ENCODE peak calls at places on chromosome 1, in nine cellular contexts. S is cardiac fibroblast, K is cardiac muscle cell, Y is HFF-Myc, H is colonic mucosa, X is endothelial cell of umbilical vein, A is breast epithelium, G is neural crest cell, U is fibroblast of mammary gland. Z is an unnamed sample.

GRCh38 chr1:197692965-197693364 is 82.3 kb downstream of the DENND1B start:
- DNase-seq in K (peak; percentile 27), A (no peak), X (peak; percentile 23), G (no peak), H (no peak), S (peak; percentile 59), Y (no peak), U (peak; percentile 44), Z (no peak)

GRCh38 chr1:234602334-234603220 is 7.4 kb downstream of the IRF2BP2 start:
- DNase-seq in S (peak; percentile 97), X (peak; percentile 92), Y (peak; percentile 87), G (no peak), H (peak; percentile 69), A (peak; percentile 61), K (peak; percentile 88), U (peak; percentile 98), Z (no peak)

GRCh38 chr1:8943516-8943896 is 2.2 kb upstream of the CA6 start:
- DNase-seq in A (no peak), S (peak; percentile 3), Y (no peak), X (peak; percentile 24), H (no peak), K (no peak), U (no peak), G (peak; percentile 12), Z (no peak)

GRCh38 chr1:109850827-109851226 is 59.8 kb upstream of the CSF1 start:
- DNase-seq in S (peak; percentile 54), U (peak; percentile 60), H (no peak), X (no peak), Y (no peak), K (peak; percentile 54), A (no peak), G (no peak), Z (no peak)

GRCh38 chr1:115302390-115302961 is 35.6 kb downstream of the NGF start:
- DNase-seq in S (peak; percentile 79), A (peak; percentile 44), G (no peak), X (no peak), Y (peak; percentile 85), U (peak; percentile 94), H (no peak), K (peak; percentile 88), Z (no peak)

GRCh38 chr1:85577421-85578320 is 2.9 kb upstream of the CCN1 start:
- DNase-seq in S (peak; percentile 89), A (peak; percentile 36), Y (peak; percentile 58), K (peak; percentile 89), G (no peak), X (peak; percentile 74), H (no peak), U (peak; percentile 82), Z (no peak)

GRCh38 chr1:184824716-184825323 is 70.2 kb upstream of the EDEM3 start:
- DNase-seq in S (no peak), G (no peak), K (no peak), Y (no peak), X (no peak), U (no peak), A (no peak), H (no peak), Z (no peak)

GRCh38 chr1:203800001-203800400 is 4.6 kb downstream of the ZBED6 start:
- DNase-seq in S (no peak), H (no peak), U (no peak), X (peak; percentile 23), A (no peak), G (no peak), K (no peak), Y (no peak), Z (no peak)

GRCh38 chr1:94358630-94359599 is 59.3 kb upstream of the ABCD3 start:
- DNase-seq in S (no peak), U (no peak), Y (no peak), A (no peak), H (no peak), G (no peak), K (no peak), X (no peak), Z (no peak)

GRCh38 chr1:102047724-102048123 is 51.0 kb upstream of the OLFM3 start:
- DNase-seq in A (no peak), K (no peak), Y (no peak), H (no peak), X (no peak), S (no peak), G (no peak), U (no peak), Z (no peak)

DNA sequence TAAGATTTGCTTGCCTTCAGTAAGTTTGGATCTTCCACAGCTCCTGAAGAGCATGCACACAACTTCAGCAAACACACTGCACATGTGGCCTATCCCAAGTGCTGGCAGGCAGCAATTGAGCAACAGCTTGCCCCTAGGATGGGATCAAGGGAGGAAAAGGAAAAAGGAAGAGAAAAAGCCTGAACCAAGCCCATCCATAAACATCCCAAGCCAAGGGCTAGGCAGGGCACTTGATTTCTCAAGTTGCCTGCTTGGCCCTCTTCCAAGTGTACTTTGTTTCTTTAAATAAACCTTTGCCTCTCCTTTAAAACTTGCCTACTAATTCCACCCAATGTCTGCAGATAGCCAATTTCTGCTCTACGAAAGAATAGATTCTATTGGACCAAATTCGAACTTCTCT is 49.0 kb upstream of the OLFM3 start:
- DNase-seq in U (no peak), H (peak; percentile 82), S (no peak), K (no peak), A (no peak), G (no peak), Y (no peak), X (no peak), Z (no peak)
- TF ChIP-seq CTCF in U (no peak), H (no peak), S (no peak), K (no peak), A (no peak), G (no peak), Y (no peak), X (no peak), Z (no peak)

GRCh38 chr1:40862008-40862863 is at the start of gene CITED4:
- DNase-seq in Y (peak; percentile 67), X (peak; percentile 94), A (peak; percentile 96), S (peak; percentile 94), K (peak; percentile 93), H (peak; percentile 95), G (peak; percentile 95), U (peak; percentile 88), Z (peak; percentile 71)
- TF ChIP-seq CTCF in Y (peak; percentile 38), X (no peak), A (no peak), S (peak; percentile 23), K (peak; percentile 23), H (no peak), G (no peak), U (peak; percentile 26), Z (peak; percentile 21)

GRCh38 chr1:235908742-235909520 is 42.2 kb upstream of the LYST start:
- DNase-seq in H (no peak), G (no peak), K (peak; percentile 74), S (peak; percentile 78), U (peak; percentile 89), X (peak; percentile 64), A (no peak), Y (no peak), Z (no peak)
- TF ChIP-seq CTCF in H (no peak), G (no peak), K (no peak), S (no peak), U (no peak), X (no peak), A (no peak), Y (no peak), Z (no peak)

GRCh38 chr1:31587720-31588423 is 11.6 kb downstream of the TINAGL1 start:
- DNase-seq in H (peak; percentile 87), U (peak; percentile 30), Y (no peak), X (peak; percentile 86), G (peak; percentile 52), S (peak; percentile 48), K (peak; percentile 43), A (no peak), Z (peak; percentile 59)
- TF ChIP-seq CTCF in H (peak; percentile 66), U (peak; percentile 57), Y (peak; percentile 83), X (peak; percentile 92), G (peak; percentile 60), S (peak; percentile 58), K (peak; percentile 78), A (peak; percentile 40), Z (peak; percentile 69)

GRCh38 chr1:89822109-89822962 is 1.5 kb downstream of the LRRC8D start:
- DNase-seq in H (peak; percentile 28), K (no peak), S (no peak), X (no peak), Y (no peak), U (no peak), A (no peak), G (no peak), Z (no peak)

GRCh38 chr1:89822999-89823628 is 2.3 kb downstream of the LRRC8D start:
- DNase-seq in A (no peak), X (no peak), S (peak; percentile 56), H (no peak), U (peak; percentile 64), Y (no peak), K (peak; percentile 86), G (no peak), Z (no peak)

GRCh38 chr1:89823679-89824292 is 3.0 kb downstream of the LRRC8D start:
- DNase-seq in G (no peak), H (no peak), U (no peak), X (no peak), S (no peak), Y (no peak), K (peak; percentile 52), A (no peak), Z (no peak)

GRCh38 chr1:89820423-89821321 is at the start of gene LRRC8D:
- DNase-seq in A (peak; percentile 66), U (peak; percentile 41), H (peak; percentile 87), G (peak; percentile 80), K (peak; percentile 82), S (peak; percentile 57), X (peak; percentile 85), Y (no peak), Z (peak; percentile 68)

DNA sequence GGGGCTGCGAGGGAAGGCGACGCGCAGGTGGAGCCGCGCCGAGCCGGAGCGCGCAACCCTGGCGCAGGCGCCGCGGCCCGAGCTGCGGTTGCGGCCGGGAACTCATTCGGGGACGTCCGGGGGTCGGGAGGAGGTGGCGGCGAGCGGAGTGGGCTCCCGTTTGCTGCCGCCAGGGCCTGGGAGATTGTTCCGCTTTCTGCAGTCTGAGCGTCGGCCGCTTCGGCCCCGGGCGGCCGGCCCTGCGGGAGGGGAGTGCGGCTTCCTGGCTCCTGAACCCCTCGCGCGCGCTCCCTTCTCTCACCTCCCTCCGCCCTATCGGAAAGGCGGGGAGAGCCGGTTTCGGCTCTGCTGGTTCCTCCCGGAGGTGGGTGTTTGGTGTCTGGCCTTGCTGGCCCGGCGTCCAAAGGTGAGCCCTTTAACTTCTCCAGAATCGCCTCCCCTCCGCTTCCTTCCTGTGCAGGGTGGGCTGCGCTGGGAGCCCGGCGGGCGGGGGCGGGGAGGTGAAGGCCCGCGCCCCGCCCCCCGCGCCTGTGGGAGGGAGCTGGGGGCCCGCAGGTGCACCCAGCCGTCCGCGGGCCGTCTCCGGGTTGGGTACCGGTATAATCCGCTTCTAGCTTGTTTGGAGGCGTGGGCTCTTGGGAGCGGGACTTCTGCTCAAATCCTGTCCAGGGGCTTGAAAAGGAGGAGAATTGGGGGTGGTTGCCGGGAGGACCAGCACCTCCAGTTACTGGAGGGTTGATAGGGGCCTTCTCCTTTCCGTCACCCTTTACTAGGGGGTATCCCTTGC is 683 bp downstream of the LRRC8D start:
- DNase-seq in S (peak; percentile 32), H (peak; percentile 76), G (peak; percentile 26), A (no peak), K (peak; percentile 34), X (peak; percentile 31), U (no peak), Y (no peak), Z (no peak)
- TF ChIP-seq CTCF in S (no peak), H (no peak), G (peak; percentile 44), A (no peak), K (no peak), X (peak; percentile 12), U (no peak), Y (no peak), Z (no peak)